ENCODE peak calls at places on chromosome 13, in ten cellular contexts. V is iris pigment epithelial cell; E is foreskin melanocyte; H is stimulated activated CD4-positive, alpha-beta T cell treated with anti-CD3 and anti-CD28 coated beads, Interleukin-12 subunit alpha, Interleukin-12 subunit beta, amount 100 ng/mL, for 4 hours; Z is C1 segment of cervical spinal cord; Q is GM19239; R is lung microvascular endothelial cell; C is thoracic aorta; U is ureter; L is HTR-8/SVneo. K is an unnamed sample.

GRCh38 chr13:28161370-28161769 is 23.0 kb downstream of the PAN3 start:
- DNase-seq in R (no peak), C (no peak), L (no peak), U (no peak), Z (no peak), E (no peak), V (peak; percentile 59), H (no peak), Q (no peak), K (no peak)

GRCh38 chr13:33178197-33178699 is 107.3 kb downstream of the STARD13 start:
- DNase-seq in E (no peak), H (no peak), V (no peak), Z (no peak), Q (no peak), C (no peak), U (no peak), R (no peak), L (no peak), K (no peak)

GRCh38 chr13:51849145-51850101 is 4.4 kb upstream of the TMEM272 start:
- DNase-seq in R (peak; percentile 18), C (no peak), Q (peak; percentile 28), Z (no peak), V (peak; percentile 74), U (no peak), H (peak; percentile 23), L (peak; percentile 22), E (no peak), K (peak; percentile 64)

GRCh38 chr13:28505543-28506135 is 10.7 kb upstream of the FLT1 start:
- DNase-seq in H (no peak), Z (no peak), C (no peak), L (no peak), R (no peak), U (no peak), V (peak; percentile 42), Q (no peak), E (no peak), K (no peak)

GRCh38 chr13:47933688-47934011 is 67.4 kb downstream of the SUCLA2 start:
- DNase-seq in Z (no peak), U (no peak), R (no peak), H (no peak), V (peak; percentile 58), C (no peak), E (peak; percentile 49), L (no peak), Q (no peak), K (no peak)

GRCh38 chr13:24680258-24680920 is at the start of gene ATP12A:
- DNase-seq in U (no peak), Z (no peak), L (peak; percentile 12), E (no peak), H (peak; percentile 26), C (no peak), R (no peak), V (no peak), Q (no peak), K (peak; percentile 33)

GRCh38 chr13:100096526-100096925 is 7.6 kb downstream of the PCCA start:
- DNase-seq in Q (no peak), E (no peak), V (no peak), Z (no peak), C (no peak), L (no peak), R (no peak), H (no peak), U (no peak), K (no peak)

GRCh38 chr13:75468098-75468497 is 13.9 kb downstream of the TBC1D4 start:
- DNase-seq in Z (no peak), Q (no peak), H (no peak), V (peak; percentile 66), L (no peak), C (no peak), R (no peak), U (no peak), E (no peak), K (no peak)

GRCh38 chr13:110629735-110630134 is 14.4 kb downstream of the NAXD start:
- DNase-seq in V (peak; percentile 44), Q (no peak), C (no peak), U (no peak), H (no peak), E (no peak), R (peak; percentile 24), Z (no peak), L (no peak), K (no peak)

GRCh38 chr13:45674908-45675307 is 27.2 kb upstream of the CBY2 start:
- DNase-seq in L (peak; percentile 66), Z (no peak), R (no peak), C (no peak), E (peak; percentile 94), H (no peak), Q (no peak), U (no peak), V (peak; percentile 50), K (no peak)

GRCh38 chr13:37959284-37959683 is 89.7 kb upstream of the TRPC4 start:
- DNase-seq in Q (no peak), E (no peak), V (no peak), U (no peak), H (no peak), R (no peak), L (no peak), Z (no peak), C (no peak), K (no peak)

GRCh38 chr13:108923386-108924061 is 294.1 kb downstream of the MYO16 start:
- DNase-seq in H (no peak), L (no peak), Q (no peak), Z (no peak), R (no peak), V (no peak), U (no peak), C (no peak), E (no peak), K (no peak)

GRCh38 chr13:40190656-40191100 is 475.8 kb downstream of the FOXO1 start:
- DNase-seq in E (peak; percentile 82), R (peak; percentile 61), U (peak; percentile 73), Z (no peak), H (peak; percentile 48), V (peak; percentile 96), L (peak; percentile 3), C (no peak), Q (no peak), K (peak; percentile 68)

GRCh38 chr13:33015791-33016323 is 366 bp upstream of the KL start:
- DNase-seq in V (no peak), L (no peak), E (no peak), C (no peak), Z (no peak), H (no peak), R (peak; percentile 17), Q (peak; percentile 36), U (no peak), K (no peak)

GRCh38 chr13:44918323-44919102 is 70.8 kb downstream of the NUFIP1 start:
- DNase-seq in V (peak; percentile 94), E (peak; percentile 95), U (peak; percentile 93), H (peak; percentile 70), Z (peak; percentile 62), C (peak; percentile 78), Q (peak; percentile 55), L (peak; percentile 65), R (peak; percentile 97), K (peak; percentile 70)

GRCh38 chr13:76758257-76758656 is 127.9 kb downstream of the KCTD12 start:
- DNase-seq in V (peak; percentile 26), R (no peak), Q (no peak), L (no peak), H (no peak), U (no peak), Z (no peak), C (no peak), E (peak; percentile 65), K (no peak)

GRCh38 chr13:40780822-40781401 is 8.5 kb upstream of the SLC25A15 start:
- DNase-seq in C (no peak), Q (no peak), Z (no peak), H (no peak), R (no peak), E (no peak), V (peak; percentile 63), U (no peak), L (no peak), K (no peak)

GRCh38 chr13:75437582-75438318 is 44.2 kb downstream of the TBC1D4 start:
- DNase-seq in L (no peak), U (no peak), E (peak; percentile 33), H (no peak), Q (no peak), C (no peak), V (peak; percentile 56), R (no peak), Z (no peak), K (no peak)